ENCODE peak calls at places on chromosomes 6 and 20, in four cellular contexts. F is pancreas, N is neural progenitor cell, I is stomach. Y is an unnamed sample.

GRCh38 chr6:4895971-4896370 is 107.9 kb downstream of the RPP40 start:
- DNase-seq in F (no peak), N (peak; percentile 9), I (no peak), Y (no peak)

GRCh38 chr6:111718990-111719389 is 113.3 kb upstream of the TRAF3IP2 start:
- DNase-seq in F (no peak), N (no peak), I (no peak), Y (no peak)

GRCh38 chr20:63617092-63617875 is 9.6 kb downstream of the GMEB2 start:
- DNase-seq in F (no peak), N (no peak), I (no peak), Y (no peak)

GRCh38 chr6:57215260-57215659 is 6.8 kb downstream of the RAB23 start:
- DNase-seq in F (no peak), N (no peak), I (no peak), Y (no peak)

GRCh38 chr6:63526931-63527330 is 45.3 kb upstream of the LOC128125822 start:
- DNase-seq in F (no peak), N (no peak), I (no peak), Y (no peak)

GRCh38 chr6:11964729-11965128 is 47.4 kb upstream of the HIVEP1 start:
- DNase-seq in F (no peak), N (no peak), I (no peak), Y (no peak)

GRCh38 chr6:80658926-80659325 is 552.5 kb downstream of the BCKDHB start:
- DNase-seq in F (no peak), N (no peak), I (no peak), Y (no peak)

GRCh38 chr20:59253325-59253724 is 47.1 kb upstream of the EDN3 start:
- DNase-seq in F (no peak), N (no peak), I (no peak), Y (no peak)

GRCh38 chr6:32972353-32973143 is 4.2 kb downstream of the BRD2 start:
- DNase-seq in F (no peak), N (peak; percentile 70), I (no peak), Y (no peak)

GRCh38 chr6:100371591-100371990 is 93.1 kb downstream of the SIM1 start:
- DNase-seq in F (no peak), N (no peak), I (no peak), Y (no peak)
- H3K4me3 ChIP-seq in F (no peak overlapping the region), N (no peak overlapping the region), I (no peak overlapping the region), Y (no peak overlapping the region)

DNA sequence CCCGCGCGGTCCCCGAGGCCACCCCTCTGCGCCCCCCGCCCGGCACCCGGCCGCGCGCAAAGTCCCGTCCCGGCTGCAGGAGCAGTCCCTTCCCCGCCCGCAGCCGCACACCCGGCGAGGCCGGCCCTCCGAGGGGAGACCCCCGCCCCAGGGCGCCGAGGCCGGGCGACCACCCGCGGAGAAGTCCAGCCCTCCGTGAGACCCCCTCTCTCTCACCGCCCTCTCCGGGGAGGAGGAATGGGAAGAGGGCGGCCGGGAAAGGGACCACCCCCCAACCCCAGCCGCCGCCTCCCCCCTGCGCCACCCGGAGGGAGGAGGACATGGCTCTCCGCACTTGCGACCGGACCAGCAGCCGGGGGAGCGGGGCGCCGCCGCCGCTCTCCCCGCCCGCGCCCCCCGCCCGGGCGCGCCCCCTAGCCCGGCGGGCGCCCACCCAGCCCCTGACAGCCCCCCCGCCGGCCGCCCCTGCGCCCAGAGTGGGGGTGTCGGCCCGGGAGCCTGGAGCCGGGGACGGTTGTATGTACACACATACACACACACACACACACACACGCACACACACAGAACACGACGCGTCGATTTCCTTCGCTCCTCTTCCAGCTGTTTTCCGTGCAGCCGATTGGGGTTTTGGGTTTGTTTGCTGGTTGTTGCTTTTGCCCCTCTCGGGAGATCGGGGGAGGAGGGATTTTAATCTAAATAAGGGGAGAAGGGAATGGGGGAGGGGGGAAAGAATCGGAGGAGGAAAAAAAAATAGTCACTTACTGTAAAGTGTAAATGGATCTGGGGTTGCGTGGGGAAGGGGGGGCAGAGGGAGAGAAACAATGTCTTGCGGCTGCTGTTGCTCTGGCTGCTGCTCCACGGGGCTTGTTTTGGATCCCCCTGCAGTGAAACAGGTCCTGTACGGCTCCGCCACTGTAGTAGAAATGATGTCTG is at the start of gene ATXN1:
- DNase-seq in F (peak; percentile 61), N (peak; percentile 77), I (peak; percentile 62), Y (peak; percentile 35)
- H3K4me1 ChIP-seq in F (no peaks in the 10 kb centered on the region), N (peaks cover 20% of the 10 kb centered on the region), I (peaks cover 64% of the 10 kb centered on the region), Y (peaks cover 40% of the 10 kb centered on the region)

GRCh38 chr6:22042713-22043112 is 254.1 kb downstream of the PRL start:
- DNase-seq in F (peak; percentile 42), N (no peak), I (no peak), Y (no peak)

GRCh38 chr6:22041797-22042489 is 254.9 kb downstream of the PRL start:
- DNase-seq in F (no peak), N (no peak), I (no peak), Y (no peak)

GRCh38 chr6:22049002-22049401 is 247.8 kb downstream of the PRL start:
- DNase-seq in F (no peak), N (no peak), I (no peak), Y (no peak)

GRCh38 chr6:22043284-22043962 is 253.4 kb downstream of the PRL start:
- DNase-seq in F (no peak), N (no peak), I (no peak), Y (peak; percentile 44)

DNA sequence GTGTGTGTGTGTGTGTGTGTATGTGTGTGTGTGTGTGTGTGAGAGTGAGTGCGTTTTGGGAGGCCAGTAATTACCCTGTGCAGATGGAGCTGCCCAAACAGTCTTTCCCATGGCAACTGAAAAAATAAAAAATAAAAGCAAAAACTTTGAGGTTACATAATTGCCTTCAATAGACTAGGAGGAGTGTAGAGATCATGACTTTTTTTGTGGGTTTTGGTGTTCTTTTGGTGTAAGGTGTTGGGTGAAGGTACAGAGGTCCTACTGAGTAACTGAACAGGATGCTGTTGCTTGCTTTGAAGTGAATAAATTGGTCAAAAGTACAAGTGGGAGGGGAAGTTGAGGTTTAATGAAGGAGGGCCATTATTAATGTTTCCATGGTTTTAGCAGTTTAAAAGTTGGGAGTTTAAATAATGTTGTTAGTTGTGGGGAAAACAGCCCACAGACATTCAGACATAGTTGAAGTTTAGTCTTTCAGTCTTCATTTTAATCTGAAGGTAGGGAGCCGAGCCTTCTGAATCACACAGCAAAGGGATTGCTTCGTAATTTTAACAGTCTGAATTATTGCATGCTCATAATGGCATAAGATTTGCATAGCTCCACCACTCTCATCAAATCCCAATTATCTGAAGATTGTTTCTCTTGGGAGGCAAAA is 251.4 kb downstream of the PRL start:
- DNase-seq in F (no peak), N (no peak), I (no peak), Y (no peak)
- TF ChIP-seq CTCF in F (no peak), N (no peak), I (no peak), Y (no peak)

GRCh38 chr20:21146242-21146641 is 20.4 kb downstream of the KIZ start:
- DNase-seq in F (no peak), N (no peak), I (no peak), Y (no peak)

GRCh38 chr20:21145424-21145823 is 19.5 kb downstream of the KIZ start:
- DNase-seq in F (no peak), N (no peak), I (no peak), Y (no peak)

GRCh38 chr20:21151791-21152190 is 25.9 kb downstream of the KIZ start:
- DNase-seq in F (no peak), N (no peak), I (no peak), Y (no peak)

GRCh38 chr20:21149344-21149743 is 23.5 kb downstream of the KIZ start:
- DNase-seq in F (no peak), N (peak; percentile 24), I (no peak), Y (no peak)

GRCh38 chr20:21147593-21147992 is 21.7 kb downstream of the KIZ start:
- DNase-seq in F (no peak), N (no peak), I (no peak), Y (no peak)
- H3K4me3 ChIP-seq in F (no peak overlapping the region), N (no peak overlapping the region), I (no peak overlapping the region), Y (no peak overlapping the region)

Y was measured in gastrocnemius medialis.